ENCODE peak calls at places on chromosomes 6 and 20, in nine cellular contexts. T is mesenchymal stem cell; H is right atrium auricular region; R is left ventricle myocardium inferior; U is fibroblast of lung; Q is A549; W is fibroblast of the aortic adventitia; Y is CD8-positive, alpha-beta memory T cell; I is brain microvascular endothelial cell. O is an unnamed sample.

GRCh38 chr20:35568645-35569044 is 26.8 kb downstream of the ERGIC3 start:
- DNase-seq in T (no peak), H (no peak), R (no peak), U (no peak), Q (peak; percentile 46), W (no peak), Y (no peak), I (no peak), O (no peak)

GRCh38 chr20:46088409-46089075 is 1.2 kb downstream of the NCOA5 start:
- DNase-seq in T (peak; percentile 45), H (no peak), R (no peak), U (peak; percentile 12), Q (peak; percentile 22), W (peak; percentile 31), Y (no peak), I (no peak), O (no peak)

GRCh38 chr20:24838551-24839530 is 110.2 kb upstream of the CST7 start:
- DNase-seq in T (no peak), H (no peak), R (no peak), U (peak; percentile 7), Q (no peak), W (peak; percentile 37), Y (no peak), I (no peak), O (no peak)

GRCh38 chr20:60000271-60001026 is 42.2 kb downstream of the CDH26 start:
- DNase-seq in T (no peak), H (no peak), R (no peak), U (no peak), Q (no peak), W (no peak), Y (no peak), I (no peak), O (no peak)

GRCh38 chr6:29887330-29887818 is 55.0 kb upstream of the HLA-A start:
- DNase-seq in T (peak; percentile 44), H (peak; percentile 70), R (peak; percentile 36), U (peak; percentile 38), Q (no peak), W (peak; percentile 13), Y (peak; percentile 77), I (no peak), O (peak; percentile 48)

GRCh38 chr6:129621252-129621651 is 88.7 kb downstream of the ARHGAP18 start:
- DNase-seq in T (peak; percentile 20), H (no peak), R (no peak), U (no peak), Q (peak; percentile 28), W (no peak), Y (peak; percentile 53), I (no peak), O (no peak)

GRCh38 chr6:125142614-125143013 is 11.0 kb upstream of the TPD52L1 start:
- DNase-seq in T (no peak), H (no peak), R (no peak), U (peak; percentile 39), Q (no peak), W (no peak), Y (no peak), I (no peak), O (no peak)

GRCh38 chr6:7166410-7167293 is 58.9 kb downstream of the RREB1 start:
- DNase-seq in T (peak; percentile 85), H (peak; percentile 58), R (no peak), U (peak; percentile 90), Q (no peak), W (peak; percentile 40), Y (no peak), I (peak; percentile 58), O (no peak)

GRCh38 chr20:64161595-64162238 is 2.5 kb upstream of the MYT1 start:
- DNase-seq in T (peak; percentile 30), H (no peak), R (peak; percentile 38), U (peak; percentile 37), Q (peak; percentile 19), W (peak; percentile 53), Y (no peak), I (peak; percentile 12), O (peak; percentile 69)

GRCh38 chr20:57991211-57991841 is 237.1 kb downstream of the ANKRD60 start:
- DNase-seq in T (no peak), H (no peak), R (no peak), U (no peak), Q (peak; percentile 61), W (peak; percentile 9), Y (no peak), I (no peak), O (no peak)

GRCh38 chr20:57002066-57002570 is 264.3 kb downstream of the BMP7 start:
- DNase-seq in T (no peak), H (no peak), R (no peak), U (no peak), Q (no peak), W (no peak), Y (no peak), I (no peak), O (no peak)

GRCh38 chr6:9708600-9708999 is 706.3 kb downstream of the TFAP2A start:
- DNase-seq in T (no peak), H (no peak), R (no peak), U (no peak), Q (no peak), W (no peak), Y (no peak), I (no peak), O (no peak)

GRCh38 chr6:106767271-106767670 is 137.9 kb downstream of the QRSL1 start:
- DNase-seq in T (no peak), H (no peak), R (no peak), U (no peak), Q (no peak), W (no peak), Y (no peak), I (no peak), O (no peak)

GRCh38 chr20:4083103-4083864 is 67.9 kb upstream of the RNF24 start:
- DNase-seq in T (no peak), H (peak; percentile 57), R (no peak), U (no peak), Q (no peak), W (peak; percentile 92), Y (no peak), I (no peak), O (no peak)

GRCh38 chr6:100464162-100464851 is 414 bp downstream of the SIM1 start:
- DNase-seq in T (no peak), H (no peak), R (no peak), U (no peak), Q (no peak), W (no peak), Y (no peak), I (no peak), O (no peak)

GRCh38 chr6:21664263-21665081 is 70.9 kb downstream of the SOX4 start:
- DNase-seq in T (peak; percentile 44), H (no peak), R (peak; percentile 31), U (no peak), Q (peak; percentile 15), W (peak; percentile 15), Y (no peak), I (no peak), O (no peak)

DNA sequence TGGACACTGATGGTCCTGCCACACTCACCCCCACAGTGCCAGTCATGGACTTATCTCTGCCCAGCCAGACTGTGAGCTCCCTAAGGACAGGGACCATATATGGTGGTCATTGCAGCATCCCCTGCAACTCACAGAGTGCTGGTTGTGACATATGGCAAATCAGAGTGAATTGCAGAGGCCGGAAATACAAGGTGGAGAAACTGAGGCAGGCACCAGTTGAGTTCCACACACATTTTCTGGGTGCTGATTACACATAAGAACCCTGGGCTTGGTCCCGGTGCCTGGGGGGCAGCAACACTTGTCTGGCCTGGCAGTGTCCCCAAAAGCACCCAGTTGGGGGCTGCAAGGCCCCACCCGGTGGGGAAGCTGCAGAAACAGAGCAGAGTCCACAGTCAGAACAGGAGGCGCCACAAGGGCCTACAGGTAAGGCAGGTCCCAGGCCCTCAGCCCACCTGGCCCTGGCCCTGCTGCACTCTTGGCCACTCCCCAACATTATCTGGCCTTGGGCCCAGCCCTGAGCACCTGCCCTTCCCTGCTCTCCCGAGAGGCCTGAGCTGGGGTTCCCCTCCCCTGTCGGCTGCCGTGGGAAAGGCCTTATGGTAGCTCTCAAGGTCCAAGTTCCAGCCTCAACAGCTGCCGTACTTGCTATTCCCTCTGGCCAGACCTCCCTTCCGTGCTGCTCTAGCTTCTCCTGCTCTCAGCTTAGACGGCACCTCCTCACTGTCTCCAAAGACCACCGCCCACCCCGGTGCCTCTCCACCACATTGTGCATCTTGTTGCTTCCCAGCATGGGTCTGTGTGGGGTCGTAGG is 140.8 kb upstream of the PTPN1 start:
- DNase-seq in T (no peak), H (no peak), R (no peak), U (no peak), Q (no peak), W (no peak), Y (no peak), I (no peak), O (no peak)
- H3K4me3 ChIP-seq in T (no peak overlapping the region), H (no peak overlapping the region), R (no peak overlapping the region), U (no peak overlapping the region), Q (no peak overlapping the region), W (no peak overlapping the region), Y (no peak overlapping the region), I (no peak overlapping the region), O (no peak overlapping the region)

GRCh38 chr20:761418-762381 is 6.6 kb downstream of the SLC52A3 start:
- DNase-seq in T (no peak), H (no peak), R (no peak), U (no peak), Q (no peak), W (no peak), Y (no peak), I (no peak), O (peak; percentile 30)
- H3K4me3 ChIP-seq in T (no peak overlapping the region), H (no peak overlapping the region), R (no peak overlapping the region), U (no peak overlapping the region), Q (no peak overlapping the region), W (no peak overlapping the region), Y (no peak overlapping the region), I (no peak overlapping the region), O (no peak overlapping the region)

GRCh38 chr6:75273009-75273408 is 11.6 kb downstream of the TMEM30A start:
- DNase-seq in T (peak; percentile 72), H (no peak), R (no peak), U (no peak), Q (no peak), W (no peak), Y (no peak), I (no peak), O (no peak)
- H3K4me3 ChIP-seq in T (no peak overlapping the region), H (no peak overlapping the region), R (no peak overlapping the region), U (no peak overlapping the region), Q (no peak overlapping the region), W (no peak overlapping the region), Y (no peak overlapping the region), I (no peak overlapping the region), O (no peak overlapping the region)

GRCh38 chr6:82243886-82244285 is 3.7 kb downstream of the IBTK start:
- DNase-seq in T (no peak), H (no peak), R (no peak), U (no peak), Q (no peak), W (no peak), Y (no peak), I (no peak), O (no peak)

GRCh38 chr6:82246802-82247633 is 526 bp downstream of the IBTK start:
- DNase-seq in T (peak; percentile 78), H (peak; percentile 71), R (peak; percentile 57), U (peak; percentile 44), Q (peak; percentile 74), W (peak; percentile 45), Y (no peak), I (peak; percentile 51), O (peak; percentile 25)

GRCh38 chr6:82246370-82246769 is 1.2 kb downstream of the IBTK start:
- DNase-seq in T (no peak), H (no peak), R (no peak), U (no peak), Q (no peak), W (no peak), Y (no peak), I (no peak), O (no peak)

GRCh38 chr6:82247634-82248232 is at the start of gene IBTK:
- DNase-seq in T (peak; percentile 96), H (peak; percentile 98), R (peak; percentile 95), U (peak; percentile 95), Q (peak; percentile 96), W (peak; percentile 93), Y (peak; percentile 94), I (peak; percentile 91), O (peak; percentile 96)

GRCh38 chr6:82245376-82245775 is 2.2 kb downstream of the IBTK start:
- DNase-seq in T (no peak), H (no peak), R (no peak), U (no peak), Q (no peak), W (no peak), Y (no peak), I (no peak), O (no peak)
- H3K4me3 ChIP-seq in T (peak overlapping the region; percentile 92), H (no peak overlapping the region), R (no peak overlapping the region), U (no peak overlapping the region), Q (peak overlapping the region; percentile 93), W (no peak overlapping the region), Y (no peak overlapping the region), I (no peak overlapping the region), O (no peak overlapping the region)